ENCODE peak calls at places on chromosomes 16 and 17, in six cellular contexts. O is breast epithelium, J is cardiac fibroblast, P is AG04450, S is cardiac muscle cell, N is Caco-2. T is an unnamed sample.

GRCh38 chr17:2412561-2413021 is 11.7 kb upstream of the MNT start:
- DNase-seq in S (peak; percentile 35), P (no peak), O (no peak), J (peak; percentile 67), N (no peak), T (no peak)

GRCh38 chr17:46264456-46265198 is 30.3 kb upstream of the LRRC37A start:
- DNase-seq in N (peak; percentile 24), S (peak; percentile 92), J (peak; percentile 83), O (no peak), P (peak; percentile 66), T (peak; percentile 61)

GRCh38 chr17:5587431-5588032 is 3.2 kb upstream of the NLRP1 start:
- DNase-seq in J (peak; percentile 85), O (no peak), P (peak; percentile 61), N (peak; percentile 37), S (peak; percentile 87), T (peak; percentile 52)

GRCh38 chr17:303161-303560 is 49.4 kb downstream of the RPH3AL start:
- DNase-seq in N (no peak), P (no peak), O (no peak), S (no peak), J (no peak), T (no peak)

GRCh38 chr17:82592751-82593589 is 55.3 kb downstream of the WDR45B start:
- DNase-seq in O (peak; percentile 79), P (peak; percentile 23), J (peak; percentile 87), S (peak; percentile 84), N (no peak), T (peak; percentile 69)

GRCh38 chr17:17143501-17143900 is 62.6 kb downstream of the PLD6 start:
- DNase-seq in O (no peak), S (no peak), P (no peak), N (no peak), J (no peak), T (no peak)

GRCh38 chr17:81713004-81713555 is 996 bp downstream of the SLC25A10 start:
- DNase-seq in J (no peak), P (no peak), O (no peak), N (no peak), S (peak; percentile 16), T (no peak)

GRCh38 chr17:48054238-48055185 is 6.4 kb downstream of the NFE2L1 start:
- DNase-seq in N (peak; percentile 53), S (peak; percentile 90), P (no peak), J (peak; percentile 82), O (peak; percentile 83), T (no peak)

GRCh38 chr16:84754353-84754856 is 54.6 kb downstream of the USP10 start:
- DNase-seq in O (peak; percentile 66), N (peak; percentile 85), J (peak; percentile 94), P (peak; percentile 80), S (peak; percentile 93), T (peak; percentile 79)

GRCh38 chr16:48231675-48232214 is 12.4 kb upstream of the LONP2 start:
- DNase-seq in O (no peak), N (peak; percentile 48), P (peak; percentile 2), J (peak; percentile 63), S (peak; percentile 68), T (no peak)

GRCh38 chr16:79061199-79061598 is 539.3 kb downstream of the MAF start:
- DNase-seq in O (peak; percentile 58), N (no peak), J (no peak), S (no peak), P (no peak), T (no peak)

GRCh38 chr17:151886-152859 is 14.8 kb downstream of the SCGB1C2 start:
- DNase-seq in O (no peak), J (no peak), S (no peak), P (no peak), N (no peak), T (no peak)

GRCh38 chr17:8831234-8831849 is 32.2 kb upstream of the MFSD6L start:
- DNase-seq in S (no peak), J (no peak), P (no peak), N (no peak), O (no peak), T (no peak)

GRCh38 chr16:77971306-77972131 is 50.8 kb upstream of the CLEC3A start:
- DNase-seq in O (peak; percentile 57), N (peak; percentile 80), S (peak; percentile 80), J (peak; percentile 75), P (peak; percentile 59), T (peak; percentile 11)

GRCh38 chr17:8096541-8096940 is 9.0 kb upstream of the ALOX12B start:
- DNase-seq in N (no peak), P (no peak), S (no peak), J (no peak), O (no peak), T (no peak)

GRCh38 chr16:84630009-84630408 is 12.1 kb upstream of the COTL1 start:
- DNase-seq in O (no peak), P (no peak), J (no peak), S (no peak), N (no peak), T (no peak)

GRCh38 chr16:28181557-28181914 is 30.2 kb downstream of the XPO6 start:
- DNase-seq in S (peak; percentile 95), P (peak; percentile 91), J (peak; percentile 91), O (no peak), N (peak; percentile 19), T (peak; percentile 82)

GRCh38 chr17:15934866-15935265 is 10.1 kb upstream of the ADORA2B start:
- DNase-seq in N (no peak), J (no peak), O (no peak), P (no peak), S (no peak), T (no peak)

GRCh38 chr17:78226752-78227454 is 4.5 kb upstream of the TMEM235 start:
- DNase-seq in S (no peak), P (no peak), N (no peak), J (no peak), O (no peak), T (no peak)

GRCh38 chr16:67773099-67773498 is 33.3 kb downstream of the RANBP10 start:
- DNase-seq in J (peak; percentile 67), S (peak; percentile 66), P (no peak), N (no peak), O (no peak), T (peak; percentile 11)

GRCh38 chr17:6913608-6914443 is 82.0 kb upstream of the ALOX12 start:
- DNase-seq in J (peak; percentile 67), P (no peak), N (peak; percentile 69), S (peak; percentile 72), O (peak; percentile 52), T (no peak)

GRCh38 chr17:40321502-40322416 is 12.8 kb downstream of the RARA start:
- DNase-seq in S (no peak), N (no peak), O (no peak), P (no peak), J (no peak), T (no peak)

GRCh38 chr17:79808763-79809529 is 12.1 kb upstream of the CBX8 start:
- DNase-seq in S (peak; percentile 60), J (peak; percentile 60), N (peak; percentile 60), P (no peak), O (no peak), T (no peak)

GRCh38 chr16:77213542-77214108 is 14.4 kb downstream of the SYCE1L start:
- DNase-seq in S (peak; percentile 85), P (peak; percentile 37), N (no peak), O (peak; percentile 78), J (peak; percentile 83), T (peak; percentile 56)

GRCh38 chr17:48542114-48542955 is 2.6 kb downstream of the HOXB2 start:
- DNase-seq in N (no peak), O (no peak), P (no peak), S (peak; percentile 60), J (peak; percentile 60), T (no peak)

GRCh38 chr16:53945996-53946395 is 242.0 kb downstream of the FTO start:
- DNase-seq in N (peak; percentile 65), O (no peak), J (peak; percentile 76), P (peak; percentile 23), S (peak; percentile 80), T (peak; percentile 14)

GRCh38 chr17:39568710-39569109 is 39.0 kb downstream of the NEUROD2 start:
- DNase-seq in N (no peak), P (no peak), J (no peak), O (no peak), S (no peak), T (no peak)

GRCh38 chr17:40956401-40957254 is 10.1 kb downstream of the KRT39 start:
- DNase-seq in S (peak; percentile 5), J (peak; percentile 13), N (peak; percentile 82), P (peak; percentile 96), O (no peak), T (peak; percentile 82)

GRCh38 chr16:31350275-31351005 is 4.5 kb upstream of the ITGAX start:
- DNase-seq in J (no peak), O (no peak), N (no peak), S (no peak), P (no peak), T (no peak)

GRCh38 chr16:69566437-69567030 is 768 bp downstream of the NFAT5 start:
- DNase-seq in N (peak; percentile 60), O (peak; percentile 59), J (peak; percentile 74), S (peak; percentile 75), P (no peak), T (no peak)

GRCh38 chr17:60664022-60664421 is 13.6 kb upstream of the BCAS3 start:
- DNase-seq in N (no peak), O (no peak), P (no peak), S (no peak), J (no peak), T (no peak)

GRCh38 chr16:14418795-14419225 is 211.2 kb downstream of the PARN start:
- DNase-seq in J (peak; percentile 46), O (no peak), S (peak; percentile 52), P (no peak), N (no peak), T (no peak)

GRCh38 chr16:72493681-72494415 is 321.9 kb upstream of the PMFBP1 start:
- DNase-seq in N (no peak), P (peak; percentile 2), S (peak; percentile 47), O (no peak), J (peak; percentile 40), T (no peak)

DNA sequence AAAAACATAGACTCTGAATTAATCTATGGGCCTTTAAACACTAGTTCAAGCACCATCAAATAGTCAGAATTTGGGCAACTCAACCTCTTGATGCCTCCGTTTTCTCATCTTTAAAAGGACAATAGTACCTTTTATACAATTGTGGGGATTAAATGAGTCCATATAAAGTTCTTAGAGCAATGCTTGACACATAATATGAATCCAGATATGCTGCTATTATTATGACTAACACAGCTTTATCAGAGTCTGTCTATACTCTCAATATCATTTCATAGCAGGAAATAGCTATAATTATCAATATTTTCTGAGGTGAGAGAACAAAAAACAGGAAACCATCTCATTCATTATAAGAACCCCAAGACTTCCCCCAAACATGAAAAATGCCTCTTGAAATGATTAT is 430.5 kb upstream of the XYLT1 start:
- DNase-seq in O (no peak), S (no peak), N (no peak), J (no peak), P (no peak), T (no peak)
- TF ChIP-seq CTCF in O (no peak), S (no peak), N (no peak), J (no peak), P (no peak), T (no peak)

GRCh38 chr17:36933174-36934143 is 3.8 kb upstream of the LHX1 start:
- DNase-seq in J (no peak), N (no peak), O (no peak), S (no peak), P (no peak), T (no peak)
- H3K4me3 ChIP-seq in J (no peak overlapping the region), N (no peak overlapping the region), O (no peak overlapping the region), S (peak overlapping the region; percentile 42), P (no peak overlapping the region), T (no peak overlapping the region)

GRCh38 chr16:51159864-51160263 is 8.8 kb upstream of the SALL1 start:
- DNase-seq in S (no peak), O (no peak), J (no peak), N (no peak), P (no peak), T (no peak)
- TF ChIP-seq CTCF in S (no peak), O (no peak), J (no peak), N (no peak), P (peak; percentile 12), T (no peak)

GRCh38 chr17:3695723-3696411 is at the start of gene P2RX5:
- DNase-seq in P (no peak), N (no peak), J (no peak), S (peak; percentile 13), O (no peak), T (no peak)
- H3K4me3 ChIP-seq in P (peak within 1 kb of the TSS; percentile 62), N (peak within 1 kb of the TSS; percentile 38), J (peak within 1 kb of the TSS; percentile 58), S (peak within 1 kb of the TSS; percentile 31), O (peak within 1 kb of the TSS; percentile 30), T (peak within 1 kb of the TSS; percentile 54)

T was measured in HFF-Myc.